ENCODE peak calls at places on chromosomes 1 and 21, in six cellular contexts. D is COR-L47; P is cardiac muscle cell; N is substantia nigra; W is H9; L is stimulated activated CD4-positive, alpha-beta T cell treated with anti-CD3 and anti-CD28 coated beads, Interleukin-1b, Interleukin-23, amount 100 ng/mL, for 1 hour. Z is an unnamed sample.

GRCh38 chr1:48061162-48062136 is 64.3 kb upstream of the TRABD2B start:
- DNase-seq in D (peak), P (peak), N (peak), W (peak), L (no peak), Z (peak)

GRCh38 chr21:41482321-41482720 is 25.6 kb downstream of the TMPRSS2 start:
- DNase-seq in D (no peak), P (peak), N (no peak), W (no peak), L (no peak), Z (no peak)

GRCh38 chr1:220803401-220804201 is 16.9 kb downstream of the MTARC1 start:
- DNase-seq in D (no peak), P (peak), N (no peak), W (no peak), L (no peak), Z (no peak)

GRCh38 chr1:154352581-154353459 is 27.5 kb downstream of the ATP8B2 start:
- DNase-seq in D (no peak), P (peak), N (peak), W (peak), L (no peak), Z (peak)

GRCh38 chr1:59645893-59646292 is 168.9 kb upstream of the HOOK1 start:
- DNase-seq in D (no peak), P (peak), N (no peak), W (no peak), L (no peak), Z (no peak)

GRCh38 chr1:7491089-7491817 is 279.8 kb upstream of the VAMP3 start:
- DNase-seq in D (peak), P (peak), N (no peak), W (no peak), L (no peak), Z (peak)

GRCh38 chr1:24920155-24920925 is 9.7 kb downstream of the RUNX3 start:
- DNase-seq in D (no peak), P (peak), N (no peak), W (no peak), L (no peak), Z (no peak)

GRCh38 chr1:21963477-21964217 is 13.2 kb upstream of the CELA3B start:
- DNase-seq in D (peak), P (peak), N (peak), W (peak), L (peak), Z (peak)

GRCh38 chr1:25478633-25479032 is 47.9 kb downstream of the MACO1 start:
- DNase-seq in D (no peak), P (no peak), N (no peak), W (no peak), L (no peak), Z (no peak)

GRCh38 chr1:152959801-152960451 is 10.5 kb upstream of the SPRR4 start:
- DNase-seq in D (no peak), P (no peak), N (no peak), W (no peak), L (no peak), Z (no peak)

GRCh38 chr1:165907256-165907857 is 79.9 kb downstream of the UCK2 start:
- DNase-seq in D (no peak), P (no peak), N (no peak), W (peak), L (no peak), Z (no peak)

GRCh38 chr1:27816921-27817630 is 13.5 kb upstream of the PPP1R8 start:
- DNase-seq in D (no peak), P (peak), N (no peak), W (no peak), L (no peak), Z (no peak)

GRCh38 chr1:168288311-168289052 is 7.8 kb downstream of the TBX19 start:
- DNase-seq in D (no peak), P (peak), N (no peak), W (no peak), L (no peak), Z (no peak)

GRCh38 chr1:29829448-29830344 is 593.4 kb downstream of the PTPRU start:
- DNase-seq in D (no peak), P (no peak), N (no peak), W (no peak), L (no peak), Z (no peak)

GRCh38 chr1:225691861-225692516 is 39.1 kb upstream of the ENAH start:
- DNase-seq in D (no peak), P (peak), N (no peak), W (no peak), L (no peak), Z (no peak)

GRCh38 chr1:22539510-22540118 is 23.7 kb upstream of the EPHA8 start:
- DNase-seq in D (no peak), P (no peak), N (no peak), W (no peak), L (no peak), Z (no peak)

GRCh38 chr1:165034136-165034535 is 322.4 kb downstream of the LMX1A start:
- DNase-seq in D (no peak), P (no peak), N (no peak), W (no peak), L (no peak), Z (no peak)

GRCh38 chr1:67780637-67781036 is 52.6 kb downstream of the GNG12 start:
- DNase-seq in D (no peak), P (peak), N (no peak), W (no peak), L (no peak), Z (no peak)

GRCh38 chr21:42732033-42732410 is 78.6 kb downstream of the PDE9A start:
- DNase-seq in D (no peak), P (no peak), N (no peak), W (no peak), L (no peak), Z (no peak)

GRCh38 chr1:212980123-212980800 is 29.9 kb downstream of the VASH2 start:
- DNase-seq in D (no peak), P (peak), N (no peak), W (peak), L (no peak), Z (no peak)

GRCh38 chr1:83827731-83828130 is 171.2 kb downstream of the TTLL7 start:
- DNase-seq in D (no peak), P (no peak), N (no peak), W (no peak), L (no peak), Z (no peak)

GRCh38 chr1:95018602-95019369 is 54.0 kb downstream of the ALG14 start:
- DNase-seq in D (no peak), P (no peak), N (no peak), W (no peak), L (no peak), Z (no peak)

GRCh38 chr1:212368073-212368484 is 46.6 kb downstream of the PACC1 start:
- DNase-seq in D (peak), P (peak), N (peak), W (peak), L (peak), Z (peak)

GRCh38 chr21:46024983-46025860 is 43.7 kb downstream of the COL6A1 start:
- DNase-seq in D (no peak), P (peak), N (no peak), W (no peak), L (no peak), Z (no peak)

GRCh38 chr1:168408531-168409242 is 128.0 kb downstream of the TBX19 start:
- DNase-seq in D (no peak), P (peak), N (no peak), W (no peak), L (peak), Z (no peak)

GRCh38 chr1:234926574-234927311 is 201.9 kb downstream of the TOMM20 start:
- DNase-seq in D (no peak), P (no peak), N (no peak), W (peak), L (no peak), Z (no peak)

GRCh38 chr1:152486400-152487006 is 24.1 kb upstream of the LCE5A start:
- DNase-seq in D (no peak), P (no peak), N (no peak), W (no peak), L (no peak), Z (no peak)

GRCh38 chr1:67818725-67819301 is 14.5 kb downstream of the GNG12 start:
- DNase-seq in D (no peak), P (no peak), N (no peak), W (no peak), L (no peak), Z (no peak)

GRCh38 chr1:59354754-59355337 is 58.0 kb downstream of the FGGY start:
- DNase-seq in D (no peak), P (no peak), N (no peak), W (no peak), L (no peak), Z (no peak)

GRCh38 chr1:154479764-154480421 is 22.1 kb upstream of the TDRD10 start:
- DNase-seq in D (peak), P (peak), N (peak), W (peak), L (peak), Z (peak)

GRCh38 chr1:197924516-197925123 is 7.4 kb downstream of the LHX9 start:
- DNase-seq in D (peak), P (peak), N (no peak), W (no peak), L (no peak), Z (no peak)

GRCh38 chr1:36691374-36691773 is 208.7 kb upstream of the CSF3R start:
- DNase-seq in D (no peak), P (no peak), N (no peak), W (peak), L (no peak), Z (no peak)

GRCh38 chr21:36260030-36260787 is 59.8 kb upstream of the MORC3 start:
- DNase-seq in D (peak), P (peak), N (no peak), W (no peak), L (peak), Z (peak)

Z was measured in NCI-H774.